ENCODE peak calls at places on chromosomes 4 and X, in ten cellular contexts. K is body of pancreas, V is Peyer's patch, A is GM12892, G is uterus, O is heart left ventricle, Y is stomach, M is GM12891, E is breast epithelium, I is A549. X is an unnamed sample.

GRCh38 chrX:13078739-13079444 is 34.5 kb upstream of the FAM9C start:
- DNase-seq in I (no peak), V (peak; percentile 53), M (no peak), E (no peak), A (no peak), K (peak; percentile 65), Y (peak; percentile 48), O (peak; percentile 40), G (peak; percentile 58), X (peak; percentile 49)

GRCh38 chr4:24006269-24006668 is 116.4 kb upstream of the PPARGC1A start:
- DNase-seq in Y (no peak), O (no peak), M (no peak), E (no peak), A (no peak), G (no peak), I (no peak), K (no peak), V (no peak), X (no peak)

GRCh38 chr4:10981611-10982010 is 297.0 kb upstream of the CLNK start:
- DNase-seq in M (no peak), O (no peak), A (no peak), Y (no peak), K (no peak), G (no peak), E (no peak), I (no peak), V (no peak), X (no peak)

GRCh38 chrX:1528186-1528883 is 8.7 kb downstream of the P2RY8 start:
- DNase-seq in I (no peak), K (no peak), A (no peak), M (no peak), V (no peak), O (no peak), Y (no peak), E (no peak), G (no peak), X (no peak)

GRCh38 chr4:141449927-141450326 is 186.5 kb upstream of the IL15 start:
- DNase-seq in M (no peak), Y (no peak), A (no peak), I (no peak), G (no peak), O (no peak), E (no peak), K (no peak), V (no peak), X (no peak)

GRCh38 chrX:132488092-132488749 is 617 bp downstream of the MBNL3 start:
- DNase-seq in A (no peak), O (no peak), E (no peak), I (no peak), Y (no peak), M (no peak), V (no peak), G (no peak), K (peak; percentile 38), X (no peak)

GRCh38 chr4:158681630-158682029 is 9.5 kb downstream of the ETFDH start:
- DNase-seq in A (no peak), M (no peak), E (no peak), G (no peak), O (no peak), V (no peak), I (no peak), K (no peak), Y (no peak), X (no peak)

GRCh38 chrX:141314441-141314840 is 72.1 kb upstream of the SPANXC start:
- DNase-seq in M (no peak), V (no peak), O (no peak), K (no peak), G (no peak), E (no peak), Y (no peak), A (no peak), I (no peak), X (no peak)

GRCh38 chrX:37846141-37846540 is 1.2 kb downstream of the DYNLT3 start:
- DNase-seq in G (no peak), M (no peak), Y (no peak), O (no peak), E (no peak), V (no peak), K (no peak), A (no peak), I (no peak), X (no peak)

GRCh38 chrX:37844622-37845021 is 2.7 kb downstream of the DYNLT3 start:
- DNase-seq in V (no peak), O (no peak), A (no peak), I (no peak), G (no peak), Y (no peak), K (no peak), M (no peak), E (no peak), X (no peak)

GRCh38 chrX:37847733-37848197 is 394 bp upstream of the DYNLT3 start:
- DNase-seq in K (no peak), Y (no peak), M (no peak), E (no peak), G (no peak), O (no peak), V (no peak), I (no peak), A (no peak), X (no peak)

GRCh38 chrX:37846558-37846933 is 825 bp downstream of the DYNLT3 start:
- DNase-seq in E (no peak), I (no peak), K (no peak), G (no peak), O (no peak), A (no peak), M (no peak), V (no peak), Y (no peak), X (no peak)

GRCh38 chrX:37846934-37847732 is at the start of gene DYNLT3:
- DNase-seq in O (peak; percentile 84), E (peak; percentile 53), M (peak; percentile 60), V (peak; percentile 86), A (peak; percentile 43), G (peak; percentile 74), K (peak; percentile 87), I (peak; percentile 84), Y (peak; percentile 86), X (peak; percentile 76)
- TF ChIP-seq POLR2A in O (peak; percentile 90), E (peak; percentile 45), M (no peak), V (peak; percentile 82), A (peak; percentile 27), G (peak; percentile 56), K (peak; percentile 79), I (no peak), Y (no peak), X (peak; percentile 66)

GRCh38 chr4:137530176-137530575 is 2.1 kb downstream of the PCDH18 start:
- DNase-seq in G (no peak), K (no peak), E (no peak), A (no peak), Y (no peak), I (no peak), M (no peak), V (no peak), O (no peak), X (no peak)

GRCh38 chr4:137531121-137531520 is 1.2 kb downstream of the PCDH18 start:
- DNase-seq in E (no peak), K (no peak), V (no peak), Y (no peak), I (no peak), G (no peak), O (no peak), A (no peak), M (no peak), X (no peak)

GRCh38 chr4:137532869-137533236 is 559 bp upstream of the PCDH18 start:
- DNase-seq in E (no peak), M (no peak), O (no peak), K (no peak), V (no peak), Y (no peak), A (no peak), I (no peak), G (no peak), X (no peak)

GRCh38 chr4:137533855-137534254 is 1.6 kb upstream of the PCDH18 start:
- DNase-seq in I (no peak), O (no peak), Y (no peak), M (no peak), G (no peak), A (no peak), K (no peak), V (no peak), E (no peak), X (no peak)

GRCh38 chr4:137531951-137532868 is at the start of gene PCDH18:
- DNase-seq in I (no peak), O (peak; percentile 89), K (peak; percentile 71), A (no peak), Y (peak; percentile 51), E (peak; percentile 79), V (peak; percentile 58), M (no peak), G (peak; percentile 95), X (peak; percentile 93)
- TF ChIP-seq POLR2A in I (no peak), O (peak; percentile 63), K (peak; percentile 44), A (no peak), Y (no peak), E (no peak), V (no peak), M (no peak), G (peak; percentile 71), X (peak; percentile 65)

GRCh38 chr4:88659061-88659889 is 38.4 kb downstream of the NAP1L5 start:
- DNase-seq in E (peak; percentile 21), G (peak; percentile 39), M (peak; percentile 5), Y (peak; percentile 64), O (no peak), I (peak; percentile 67), A (no peak), V (no peak), K (peak; percentile 70), X (no peak)

GRCh38 chr4:88660446-88661294 is 37.0 kb downstream of the NAP1L5 start:
- DNase-seq in G (no peak), V (no peak), O (no peak), M (no peak), E (no peak), I (peak; percentile 1), A (no peak), Y (no peak), K (no peak), X (no peak)

GRCh38 chr4:88659890-88660208 is 37.8 kb downstream of the NAP1L5 start:
- DNase-seq in Y (no peak), I (no peak), V (no peak), E (no peak), M (no peak), O (no peak), G (no peak), K (no peak), A (no peak), X (no peak)

DNA sequence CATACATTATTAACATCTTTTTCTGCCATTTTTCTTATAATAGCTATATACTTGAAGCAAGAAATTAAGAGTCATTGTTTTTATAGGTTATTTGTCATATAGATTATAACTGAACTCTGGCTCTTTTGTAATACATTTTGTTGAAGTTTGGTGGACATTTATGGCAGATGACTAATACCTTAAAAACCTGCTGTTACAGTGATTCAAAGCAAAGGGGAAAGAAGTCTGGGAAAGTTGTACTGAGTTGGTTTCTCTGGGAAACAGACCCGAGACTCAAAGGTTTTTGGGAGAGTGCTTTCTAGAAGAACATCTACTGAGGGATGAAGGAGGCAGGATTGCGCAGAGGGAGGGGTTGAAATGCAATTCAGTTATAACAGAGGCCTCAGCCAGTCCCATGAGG is 35.9 kb downstream of the NAP1L5 start:
- DNase-seq in M (no peak), G (no peak), I (peak; percentile 10), A (no peak), K (no peak), E (no peak), V (no peak), Y (no peak), O (no peak), X (no peak)
- TF ChIP-seq POLR2A in M (no peak), G (no peak), I (no peak), A (no peak), K (no peak), E (no peak), V (no peak), Y (no peak), O (no peak), X (no peak)

DNA sequence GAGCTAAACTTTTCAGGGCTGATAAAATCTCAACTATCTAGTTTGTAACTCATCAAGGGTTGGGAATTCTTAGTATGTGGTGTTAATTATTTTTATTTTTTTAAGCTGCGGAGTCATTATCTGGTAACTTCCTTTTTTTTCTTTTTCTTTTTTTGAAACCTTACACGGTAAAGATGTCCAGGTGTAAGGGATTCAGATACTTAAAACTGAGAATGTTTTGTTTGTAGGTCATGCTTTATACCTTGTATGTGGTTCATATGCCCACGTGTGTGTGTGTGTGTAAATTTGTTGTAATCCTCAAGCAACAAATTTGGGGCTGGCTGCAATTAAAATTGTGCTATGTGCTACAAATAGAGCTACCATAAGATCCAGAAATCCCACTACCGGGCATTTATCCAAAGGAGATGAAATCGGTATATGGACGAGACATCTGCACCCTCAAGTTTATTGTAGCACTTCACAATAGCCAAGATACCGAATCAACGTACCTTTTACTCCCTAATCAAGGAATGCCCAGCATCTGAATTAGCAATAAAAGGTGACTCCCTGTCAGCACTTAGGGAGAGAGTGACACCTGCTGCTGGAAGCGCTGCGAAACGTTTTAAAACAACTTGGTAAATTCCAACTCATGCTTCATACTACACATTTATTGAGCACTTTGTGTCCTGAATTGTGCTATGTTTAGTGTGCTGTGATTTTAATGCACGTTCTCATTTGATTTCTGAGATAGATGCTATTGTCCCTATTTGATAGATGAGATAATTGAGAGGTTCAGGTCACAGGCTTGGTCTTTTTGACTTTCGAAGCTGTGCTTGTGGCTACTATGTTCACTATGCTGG is 16.1 kb downstream of the MSMO1 start:
- DNase-seq in G (no peak), Y (no peak), A (no peak), I (peak; percentile 24), E (no peak), O (no peak), K (no peak), M (no peak), V (no peak), X (no peak)
- TF ChIP-seq POLR2A in G (no peak), Y (no peak), A (no peak), I (no peak), E (no peak), O (no peak), K (no peak), M (no peak), V (no peak), X (no peak)

X was measured in ovary.